ENCODE peak calls at places on chromosomes 16 and 17, in four cellular contexts. K is PC-3, U is gastrocnemius medialis, O is aorta. G is an unnamed sample.

GRCh38 chr17:72390675-72391501 is 270.1 kb downstream of the SOX9 start:
- DNase-seq in K (peak; percentile 97), U (no peak), O (no peak), G (peak; percentile 91)

GRCh38 chr17:78824240-78824639 is 16.4 kb downstream of the USP36 start:
- DNase-seq in K (no peak), U (no peak), O (no peak), G (no peak)

GRCh38 chr17:71550675-71551074 is 570.1 kb upstream of the SOX9 start:
- DNase-seq in K (no peak), U (no peak), O (no peak), G (no peak)

GRCh38 chr16:29699324-29700219 is 20.6 kb downstream of the QPRT start:
- DNase-seq in K (no peak), U (no peak), O (no peak), G (no peak)

GRCh38 chr17:16926591-16927451 is 45.1 kb downstream of the TNFRSF13B start:
- DNase-seq in K (peak; percentile 50), U (no peak), O (no peak), G (no peak)

GRCh38 chr17:76716146-76716833 is 5.5 kb upstream of the MXRA7 start:
- DNase-seq in K (no peak), U (peak; percentile 78), O (peak; percentile 79), G (peak; percentile 68)

GRCh38 chr17:46834846-46835245 is 16.4 kb upstream of the WNT3 start:
- DNase-seq in K (no peak), U (no peak), O (no peak), G (no peak)

GRCh38 chr16:85946680-85947510 is 47.9 kb downstream of the IRF8 start:
- DNase-seq in K (no peak), U (no peak), O (no peak), G (no peak)

GRCh38 chr17:58338907-58339774 is 10.5 kb upstream of the TSPOAP1 start:
- DNase-seq in K (no peak), U (peak; percentile 42), O (peak; percentile 79), G (peak; percentile 13)

GRCh38 chr17:13405807-13406206 is 195.9 kb downstream of the HS3ST3A1 start:
- DNase-seq in K (no peak), U (no peak), O (no peak), G (no peak)

GRCh38 chr16:77590707-77591106 is 131.6 kb upstream of the NUDT7 start:
- DNase-seq in K (no peak), U (no peak), O (no peak), G (no peak)

GRCh38 chr17:44309472-44309871 is 1.1 kb downstream of the RUNDC3A start:
- DNase-seq in K (peak; percentile 55), U (no peak), O (no peak), G (peak; percentile 38)

GRCh38 chr17:44310188-44310587 is 1.8 kb downstream of the RUNDC3A start:
- DNase-seq in K (no peak), U (no peak), O (no peak), G (no peak)

GRCh38 chr17:44312396-44313104 is 4.1 kb downstream of the RUNDC3A start:
- DNase-seq in K (no peak), U (no peak), O (no peak), G (no peak)

GRCh38 chr17:44310612-44311376 is 2.4 kb downstream of the RUNDC3A start:
- DNase-seq in K (no peak), U (no peak), O (peak; percentile 11), G (no peak)

DNA sequence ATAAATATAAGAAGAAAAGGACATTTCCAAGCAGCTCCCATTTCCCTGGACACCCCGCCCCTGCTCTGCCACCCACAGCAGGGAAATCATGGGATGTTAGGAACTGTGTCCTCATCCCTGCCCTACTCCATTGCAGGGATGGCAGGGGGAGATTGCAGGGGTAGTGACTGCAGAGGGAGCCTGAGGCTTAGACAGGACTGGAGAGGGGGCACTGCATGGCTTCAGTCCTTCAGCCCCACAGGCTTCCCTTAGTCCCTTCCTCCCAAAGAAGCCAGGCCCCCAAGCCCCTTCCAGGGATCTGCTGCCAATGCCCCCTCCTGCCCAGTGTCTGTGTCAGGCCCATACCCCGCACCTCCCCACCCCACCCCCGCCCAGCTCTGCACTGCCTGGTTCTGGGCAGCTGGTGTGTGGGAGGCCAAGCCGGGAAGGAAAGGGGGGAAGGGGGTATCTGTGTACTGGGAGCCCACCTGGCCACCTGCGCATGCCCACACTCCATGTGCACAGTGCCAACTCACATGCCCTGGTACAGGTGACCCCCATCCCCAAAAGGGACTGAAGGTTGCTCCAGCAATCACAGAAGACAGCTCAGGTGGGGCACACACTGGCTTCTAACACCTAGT is 3.3 kb downstream of the RUNDC3A start:
- DNase-seq in K (no peak), U (no peak), O (no peak), G (no peak)
- H3K27me3 ChIP-seq in K (no peaks in the 10 kb centered on the region), U (peaks cover 34% of the 10 kb centered on the region), O (peaks cover 1% of the 10 kb centered on the region), G (peaks cover 5% of the 10 kb centered on the region)

DNA sequence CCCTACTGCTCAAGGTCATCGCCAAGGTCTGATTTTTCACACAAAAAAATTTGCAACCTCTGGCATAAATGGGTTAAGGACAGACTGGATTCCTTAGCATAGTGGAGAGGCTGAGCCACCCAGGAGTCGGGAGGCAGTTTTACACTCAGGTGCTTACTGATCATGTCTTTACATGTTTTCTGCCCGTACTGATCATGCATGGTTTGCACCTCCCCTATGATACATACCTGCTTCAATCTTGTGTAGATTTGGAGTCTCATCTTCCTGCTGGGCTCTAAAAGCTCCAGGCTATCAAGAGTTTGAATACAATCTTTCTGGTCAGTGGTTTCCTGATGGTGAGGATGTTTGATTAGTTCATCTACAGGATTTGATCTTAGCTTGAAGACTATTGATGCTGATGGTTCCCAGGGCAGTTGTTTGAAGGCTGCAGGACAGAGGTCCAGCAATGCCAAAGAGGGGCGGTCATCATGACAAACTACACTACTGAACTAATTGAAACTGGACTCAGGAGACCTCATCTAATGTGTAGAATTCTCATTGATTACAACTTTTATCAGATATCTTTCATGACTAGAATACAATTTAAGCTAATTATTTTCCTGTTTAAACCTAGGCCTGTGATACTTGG is 6.9 kb downstream of the C1QBP start:
- DNase-seq in K (no peak), U (no peak), O (no peak), G (peak; percentile 92)
- H3K27me3 ChIP-seq in K (no peaks in the 10 kb centered on the region), U (no peaks in the 10 kb centered on the region), O (no peaks in the 10 kb centered on the region), G (no peaks in the 10 kb centered on the region)

DNA sequence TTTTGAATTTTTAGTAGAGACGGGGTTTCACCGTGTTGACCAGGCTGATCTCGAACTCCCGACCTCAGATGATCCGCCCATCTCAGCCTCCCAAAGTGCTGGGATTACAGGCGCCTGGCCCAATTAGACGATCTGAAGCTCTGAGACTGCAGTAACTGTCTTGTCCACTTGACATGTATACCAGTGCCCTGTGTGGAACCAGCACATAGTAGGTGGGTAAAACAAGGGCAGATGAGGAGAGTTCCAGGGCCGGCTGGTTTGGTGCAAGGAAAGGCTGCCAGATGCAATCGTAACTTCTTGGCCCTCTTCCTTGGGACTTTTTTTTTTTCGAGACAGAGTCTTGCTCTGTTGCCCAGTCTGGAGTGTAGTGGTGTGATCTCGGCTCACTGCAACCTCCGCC is 3.1 kb downstream of the C17orf113 start:
- DNase-seq in K (no peak), U (no peak), O (no peak), G (no peak)
- H3K27me3 ChIP-seq in K (no peaks in the 10 kb centered on the region), U (no peaks in the 10 kb centered on the region), O (no peaks in the 10 kb centered on the region), G (no peaks in the 10 kb centered on the region)

DNA sequence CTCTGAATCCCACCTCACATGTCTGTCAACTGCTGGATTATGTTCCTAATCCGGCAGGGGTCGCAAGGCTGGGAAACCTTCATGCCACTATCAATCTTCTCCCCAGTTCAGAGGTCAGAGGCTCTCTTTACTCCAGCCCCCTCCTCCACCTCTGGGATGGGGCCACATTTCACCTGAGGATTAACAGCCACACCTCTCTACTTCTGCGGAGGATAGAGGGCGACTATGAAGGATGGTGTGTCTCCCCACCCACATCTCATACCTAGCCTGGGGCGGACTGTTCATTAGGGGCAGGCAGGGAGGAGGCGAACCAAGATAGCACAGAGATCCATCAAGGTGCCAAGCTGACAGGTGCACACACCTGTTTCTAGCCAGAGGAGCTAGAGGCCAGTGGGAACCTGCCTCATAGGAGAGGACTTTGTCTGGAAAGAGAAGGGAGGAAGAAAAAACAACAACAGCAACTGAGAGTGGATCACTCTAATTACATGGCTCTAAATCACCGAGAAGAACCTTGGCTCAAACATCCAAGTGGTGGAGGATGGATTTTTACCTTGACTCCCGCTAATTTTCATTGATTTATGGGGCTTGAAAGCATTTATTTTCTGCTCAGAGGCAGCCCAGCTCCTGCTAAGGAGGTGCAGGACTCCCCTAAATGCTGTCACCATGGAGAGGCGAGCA is 41.9 kb upstream of the SKAP1 start:
- DNase-seq in K (no peak), U (no peak), O (no peak), G (no peak)
- H3K27me3 ChIP-seq in K (no peaks in the 10 kb centered on the region), U (no peaks in the 10 kb centered on the region), O (peaks cover 1% of the 10 kb centered on the region), G (no peaks in the 10 kb centered on the region)

GRCh38 chr17:48194097-48194550 is 86.6 kb downstream of the SNX11 start:
- DNase-seq in K (peak; percentile 97), U (no peak), O (no peak), G (no peak)

GRCh38 chr17:48187867-48188608 is 80.5 kb downstream of the SNX11 start:
- DNase-seq in K (no peak), U (no peak), O (no peak), G (no peak)

GRCh38 chr17:48192321-48192731 is 84.8 kb downstream of the SNX11 start:
- DNase-seq in K (peak; percentile 34), U (no peak), O (no peak), G (no peak)

GRCh38 chr17:48190871-48191270 is 83.3 kb downstream of the SNX11 start:
- DNase-seq in K (no peak), U (no peak), O (no peak), G (no peak)

GRCh38 chr17:48191362-48191761 is 83.8 kb downstream of the SNX11 start:
- DNase-seq in K (no peak), U (no peak), O (no peak), G (no peak)
- H3K27me3 ChIP-seq in K (no peaks in the 10 kb centered on the region), U (peaks cover 40% of the 10 kb centered on the region), O (peaks cover 1% of the 10 kb centered on the region), G (peaks cover 18% of the 10 kb centered on the region)